ENCODE peak calls at places on chromosome 16, in seven cellular contexts. I is NCI-H1105, A is AG10803, W is upper lobe of left lung, V is NCI-H1694, J is tibial artery, F is C1 segment of cervical spinal cord. C is an unnamed sample.

GRCh38 chr16:11667824-11668589 is at the start of gene SNN:
- DNase-seq in I (peak), A (peak), W (peak), V (peak), J (peak), F (peak), C (peak)

GRCh38 chr16:50259334-50260205 is 6.8 kb upstream of the ADCY7 start:
- DNase-seq in I (peak), A (peak), W (peak), V (peak), J (peak), F (no peak), C (no peak)

GRCh38 chr16:2698996-2699750 is 16.9 kb downstream of the KCTD5 start:
- DNase-seq in I (no peak), A (no peak), W (peak), V (no peak), J (no peak), F (no peak), C (no peak)

GRCh38 chr16:85995591-85996461 is 96.9 kb downstream of the IRF8 start:
- DNase-seq in I (no peak), A (peak), W (no peak), V (no peak), J (no peak), F (no peak), C (no peak)

GRCh38 chr16:4892356-4893102 is 44.4 kb downstream of the PPL start:
- DNase-seq in I (no peak), A (peak), W (no peak), V (no peak), J (no peak), F (no peak), C (no peak)

GRCh38 chr16:29645699-29646187 is 17.3 kb upstream of the SPN start:
- DNase-seq in I (no peak), A (no peak), W (no peak), V (no peak), J (no peak), F (no peak), C (no peak)

GRCh38 chr16:85185281-85185680 is 73.0 kb upstream of the CIBAR2 start:
- DNase-seq in I (no peak), A (no peak), W (no peak), V (no peak), J (no peak), F (no peak), C (no peak)

GRCh38 chr16:17225551-17225950 is 245.2 kb downstream of the XYLT1 start:
- DNase-seq in I (no peak), A (peak), W (no peak), V (no peak), J (no peak), F (no peak), C (no peak)

GRCh38 chr16:4702466-4702808 is 9.1 kb downstream of the NUDT16L1 start:
- DNase-seq in I (no peak), A (no peak), W (no peak), V (no peak), J (no peak), F (no peak), C (no peak)

GRCh38 chr16:53341787-53342186 is 92.5 kb upstream of the RBL2 start:
- DNase-seq in I (no peak), A (no peak), W (no peak), V (no peak), J (no peak), F (no peak), C (no peak)

GRCh38 chr16:10892782-10893181 is 15.8 kb downstream of the CIITA start:
- DNase-seq in I (no peak), A (no peak), W (no peak), V (no peak), J (no peak), F (no peak), C (no peak)

GRCh38 chr16:14172200-14172805 is 101.2 kb downstream of the MRTFB start:
- DNase-seq in I (no peak), A (peak), W (no peak), V (no peak), J (no peak), F (no peak), C (no peak)

GRCh38 chr16:735982-736453 is 4.8 kb downstream of the CIAO3 start:
- DNase-seq in I (no peak), A (no peak), W (no peak), V (no peak), J (no peak), F (no peak), C (no peak)

GRCh38 chr16:66740010-66740409 is 11.4 kb downstream of the DYNC1LI2 start:
- DNase-seq in I (no peak), A (no peak), W (no peak), V (peak), J (no peak), F (no peak), C (no peak)

GRCh38 chr16:66427451-66427860 is 361 bp downstream of the BEAN1 start:
- DNase-seq in I (no peak), A (no peak), W (no peak), V (no peak), J (no peak), F (no peak), C (no peak)

GRCh38 chr16:66900721-66901441 is 17.8 kb downstream of the CDH16 start:
- DNase-seq in I (no peak), A (no peak), W (no peak), V (no peak), J (no peak), F (peak), C (no peak)

GRCh38 chr16:64180136-64180900 is 941.5 kb downstream of the CDH11 start:
- DNase-seq in I (no peak), A (no peak), W (no peak), V (no peak), J (no peak), F (no peak), C (no peak)

GRCh38 chr16:87959391-87959968 is 8.2 kb downstream of the BANP start:
- DNase-seq in I (no peak), A (no peak), W (no peak), V (no peak), J (no peak), F (no peak), C (no peak)

GRCh38 chr16:1149101-1149636 is 3.7 kb upstream of the CACNA1H start:
- DNase-seq in I (no peak), A (no peak), W (peak), V (no peak), J (no peak), F (no peak), C (no peak)

C was measured in T-helper 17 cell.